ENCODE peak calls at places on chromosomes 16 and 17, in five cellular contexts. U is uterus, Z is BE2C, O is AG09309, Y is OCI-LY7. F is an unnamed sample.

GRCh38 chr16:15484662-15485061 is 50.3 kb downstream of the BMERB1 start:
- DNase-seq in U (no peak), Y (no peak), Z (no peak), O (no peak), F (no peak)

GRCh38 chr17:2214887-2215615 is 88.5 kb downstream of the SMG6 start:
- DNase-seq in Z (no peak), Y (peak), O (no peak), U (no peak), F (peak)

GRCh38 chr16:32116080-32116479 is 137.0 kb upstream of the TP53TG3D start:
- DNase-seq in Y (no peak), U (no peak), Z (peak), O (no peak), F (no peak)

GRCh38 chr17:40326014-40326831 is 17.2 kb downstream of the RARA start:
- DNase-seq in Z (no peak), O (no peak), Y (peak), U (no peak), F (no peak)

GRCh38 chr17:36880506-36880905 is 56.8 kb upstream of the LHX1 start:
- DNase-seq in Z (no peak), O (no peak), U (no peak), Y (no peak), F (no peak)

GRCh38 chr17:10226930-10227695 is 28.7 kb upstream of the GAS7 start:
- DNase-seq in Z (peak), Y (peak), U (peak), O (no peak), F (no peak)

GRCh38 chr16:50276128-50276444 is 9.7 kb downstream of the ADCY7 start:
- DNase-seq in O (no peak), U (no peak), Z (peak), Y (no peak), F (no peak)

GRCh38 chr17:59620518-59621259 is 994 bp downstream of the CLTC start:
- DNase-seq in Y (peak), U (peak), O (no peak), Z (peak), F (no peak)

GRCh38 chr17:31226950-31227349 is 70.1 kb downstream of the OMG start:
- DNase-seq in Y (no peak), U (no peak), Z (no peak), O (no peak), F (no peak)

GRCh38 chr17:44502598-44503079 is 567 bp downstream of the GPATCH8 start:
- DNase-seq in O (no peak), U (no peak), Y (peak), Z (peak), F (no peak)

GRCh38 chr17:45394913-45395568 is 37.6 kb downstream of the ARHGAP27 start:
- DNase-seq in Z (peak), Y (peak), U (peak), O (peak), F (peak)

GRCh38 chr17:66830451-66830850 is 4.5 kb upstream of the CACNG5 start:
- DNase-seq in Z (no peak), Y (no peak), O (no peak), U (no peak), F (no peak)

GRCh38 chr16:77943770-77944169 is 78.6 kb upstream of the CLEC3A start:
- DNase-seq in O (no peak), Y (no peak), Z (no peak), U (no peak), F (no peak)

GRCh38 chr16:51137097-51137496 is 14.0 kb downstream of the SALL1 start:
- DNase-seq in Z (no peak), O (no peak), Y (no peak), U (no peak), F (no peak)

GRCh38 chr17:77602062-77602746 is 356.3 kb upstream of the TNRC6C start:
- DNase-seq in Z (no peak), U (peak), O (peak), Y (no peak), F (peak)

GRCh38 chr16:73176577-73177013 is 128.7 kb upstream of the ZFHX3 start:
- DNase-seq in Z (no peak), U (no peak), O (peak), Y (no peak), F (peak)

GRCh38 chr16:4801051-4801961 is 1.1 kb downstream of the ROGDI start:
- DNase-seq in Z (no peak), Y (no peak), O (no peak), U (no peak), F (no peak)

GRCh38 chr17:40953876-40954275 is 12.9 kb downstream of the KRT39 start:
- DNase-seq in Y (no peak), Z (no peak), U (no peak), O (peak), F (no peak)

GRCh38 chr16:70460737-70461261 is 6.4 kb downstream of the FCSK start:
- DNase-seq in Y (no peak), O (no peak), U (no peak), Z (peak), F (no peak)

GRCh38 chr17:44269795-44270320 is 1.9 kb upstream of the SLC4A1 start:
- DNase-seq in U (no peak), Y (no peak), Z (no peak), O (no peak), F (no peak)

GRCh38 chr17:61285483-61286320 is 113.9 kb upstream of the TBX2 start:
- DNase-seq in Z (no peak), Y (no peak), O (peak), U (no peak), F (no peak)

GRCh38 chr16:1778200-1779179 is 3.9 kb downstream of the SPSB3 start:
- DNase-seq in O (no peak), Y (no peak), U (no peak), Z (no peak), F (no peak)

GRCh38 chr16:17885659-17886200 is 415.0 kb upstream of the XYLT1 start:
- DNase-seq in U (no peak), O (no peak), Z (no peak), Y (no peak), F (peak)

GRCh38 chr17:78645421-78646295 is 68.5 kb upstream of the DNAH17 start:
- DNase-seq in O (no peak), Z (peak), Y (peak), U (no peak), F (no peak)

GRCh38 chr16:65576631-65577030 is 454.8 kb upstream of the CDH11 start:
- DNase-seq in U (no peak), Z (peak), O (no peak), Y (peak), F (no peak)

GRCh38 chr16:48959747-48960146 is 321.9 kb downstream of the CBLN1 start:
- DNase-seq in O (no peak), Z (no peak), Y (no peak), U (no peak), F (no peak)

GRCh38 chr16:27253526-27253930 is 15.0 kb downstream of the NSMCE1 start:
- DNase-seq in O (no peak), Z (no peak), U (no peak), Y (no peak), F (peak)

DNA sequence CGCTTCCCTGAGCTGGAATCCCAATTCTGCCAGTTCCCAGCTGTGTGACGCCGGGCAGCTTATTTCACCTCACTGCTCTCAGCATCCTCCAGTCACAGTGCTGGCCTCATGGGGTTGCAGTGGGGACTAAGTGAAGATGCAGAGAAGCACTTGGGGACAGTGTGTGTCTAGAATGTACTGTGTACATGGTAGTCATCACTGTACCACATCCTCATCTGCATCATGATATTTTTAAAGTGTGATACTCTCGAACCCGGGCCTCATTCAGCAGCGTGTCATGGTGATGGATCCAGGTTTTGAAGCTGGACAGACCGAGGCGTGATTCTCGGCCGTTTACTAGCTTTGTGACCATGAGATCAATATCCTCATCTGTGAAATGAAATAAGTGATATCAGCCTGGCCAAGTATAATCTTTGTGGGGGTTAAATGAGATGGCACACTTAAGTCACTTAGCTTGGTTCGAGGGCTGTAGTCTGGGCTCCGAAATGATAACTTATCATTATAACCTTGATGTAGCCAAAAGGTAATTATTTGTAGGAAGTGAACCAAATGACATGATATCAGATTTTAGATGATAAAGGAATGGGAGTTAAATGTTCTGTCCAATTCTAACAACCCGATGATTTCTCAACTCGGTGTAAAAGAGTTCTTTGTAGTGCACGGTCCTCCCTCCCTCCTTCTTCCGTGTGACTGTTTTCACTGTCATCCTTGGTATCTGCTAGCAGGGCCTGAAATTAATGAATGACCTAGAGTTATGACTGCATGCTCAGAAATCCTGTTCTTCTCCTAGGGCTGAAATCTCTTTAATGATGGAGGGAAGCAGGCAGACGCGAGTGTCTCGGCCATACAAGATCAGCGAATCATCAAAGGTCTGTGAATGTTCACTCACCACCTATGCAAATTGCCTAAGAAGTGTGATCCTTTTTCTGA is 2.0 kb downstream of the KLHL36 start:
- DNase-seq in O (peak), Z (no peak), Y (no peak), U (no peak), F (no peak)
- H3K4me3 ChIP-seq in O (no peak), Z (no peak), Y (no peak), U (no peak), F (no peak)

DNA sequence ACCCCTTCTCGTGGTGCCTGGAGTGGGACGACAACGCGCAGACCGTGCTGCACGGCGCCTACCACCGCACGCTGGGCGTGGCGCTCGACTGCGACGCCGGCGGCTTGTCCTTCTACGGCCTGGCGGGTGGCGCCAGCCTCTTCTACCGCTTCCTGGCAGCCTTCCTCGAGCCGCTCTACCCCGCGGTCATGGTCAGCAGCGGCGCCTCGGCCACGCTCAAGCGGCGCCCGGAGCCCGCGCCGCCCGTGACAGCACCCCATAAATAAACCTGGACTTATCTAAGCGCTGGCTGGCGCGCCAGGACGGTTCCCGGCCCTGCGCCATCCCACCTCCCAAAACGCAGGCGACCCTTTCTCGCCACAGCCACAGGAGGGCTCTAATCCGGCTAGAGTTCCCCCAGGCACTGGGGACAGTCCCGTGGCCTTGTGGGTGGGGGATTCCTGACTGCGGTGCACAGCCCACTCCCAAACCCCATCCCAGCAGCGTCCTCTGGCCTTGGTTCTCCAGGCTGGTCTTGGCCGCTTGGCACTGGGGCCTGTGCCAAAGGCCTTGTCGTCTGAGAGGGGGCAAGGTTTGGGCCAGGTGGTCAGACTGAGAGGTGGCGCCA is 10.2 kb upstream of the SLC16A5 start:
- DNase-seq in Z (no peak), U (peak), Y (peak), O (no peak), F (no peak)
- TF ChIP-seq CTCF in Z (no peak), U (peak), Y (peak), O (no peak), F (no peak)

DNA sequence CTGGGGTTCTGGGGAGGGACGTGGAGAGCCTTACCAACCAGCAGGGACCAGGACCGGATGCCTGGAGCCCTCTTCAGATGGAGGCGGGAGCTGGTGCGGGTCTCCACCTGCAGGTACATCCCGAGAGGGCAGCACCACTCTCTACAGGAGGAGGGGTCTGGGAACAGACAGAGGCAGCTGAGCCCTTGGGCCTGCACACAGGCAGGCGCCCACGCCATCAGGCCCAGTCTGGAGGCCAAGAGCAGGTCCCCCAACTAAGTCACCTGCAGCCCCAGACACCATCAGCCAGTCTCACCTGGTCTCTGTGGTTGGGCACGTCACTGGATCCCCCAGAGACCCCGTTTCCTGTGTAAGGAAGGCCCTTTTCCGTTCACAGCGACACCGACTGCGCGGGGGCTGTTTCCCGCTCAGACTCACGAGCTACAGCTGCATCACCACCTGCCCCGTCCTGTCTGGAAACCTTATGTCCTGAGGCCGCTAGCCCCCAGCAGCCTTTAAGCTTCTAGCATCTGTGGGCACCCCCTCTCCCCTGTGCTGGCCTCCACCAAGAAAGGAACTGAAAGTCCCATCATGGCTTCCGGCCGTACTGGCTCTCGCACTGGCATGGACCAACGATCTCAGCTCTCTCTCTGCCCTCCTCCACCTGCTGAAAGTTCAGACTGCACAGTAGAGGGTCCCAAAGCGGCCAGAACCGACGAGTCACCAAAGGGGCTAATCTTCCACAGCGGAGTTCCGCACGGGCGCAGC is 1.2 kb downstream of the CYBC1 start:
- DNase-seq in Z (no peak), Y (peak), U (no peak), O (no peak), F (no peak)
- H3K4me3 ChIP-seq in Z (no peak), Y (peak), U (peak), O (peak), F (peak)

DNA sequence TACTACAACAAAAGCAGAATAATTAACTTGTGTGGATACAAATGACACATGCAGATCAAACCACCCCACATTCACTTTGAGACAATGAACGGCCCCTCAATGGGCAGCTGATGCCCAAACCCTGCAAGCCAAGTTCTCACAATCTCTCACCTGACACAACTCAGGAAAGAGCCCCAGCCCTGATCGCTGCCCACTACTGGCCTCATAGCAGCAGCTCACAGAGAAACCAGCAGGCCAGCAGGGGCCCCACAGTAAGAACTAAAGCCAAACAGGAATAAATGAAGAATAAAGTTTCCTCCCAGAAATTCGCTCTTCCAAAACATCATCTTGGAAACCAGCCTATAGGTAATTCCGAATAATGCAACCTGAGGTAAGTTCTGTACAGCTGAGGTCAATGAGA is 7.7 kb downstream of the AKTIP start:
- DNase-seq in Y (no peak), O (no peak), U (no peak), Z (no peak), F (no peak)
- TF ChIP-seq CTCF in Y (peak), O (no peak), U (no peak), Z (peak), F (peak)

GRCh38 chr17:81558115-81558468 is 5.9 kb upstream of the FAAP100 start:
- DNase-seq in Y (no peak), O (no peak), Z (no peak), U (no peak), F (no peak)
- H3K4me3 ChIP-seq in Y (no peak), O (no peak), Z (no peak), U (no peak), F (no peak)

GRCh38 chr17:82668631-82669099 is 20.4 kb upstream of the WDR45B start:
- DNase-seq in U (no peak), Y (peak), Z (peak), O (no peak), F (no peak)
- TF ChIP-seq CTCF in U (peak), Y (peak), Z (peak), O (peak), F (peak)

GRCh38 chr17:7838291-7839075 is 4.5 kb downstream of the KDM6B start:
- DNase-seq in O (no peak), U (no peak), Y (peak), Z (peak), F (no peak)

GRCh38 chr17:7835818-7836595 is 2.0 kb downstream of the KDM6B start:
- DNase-seq in U (peak), Y (no peak), Z (peak), O (no peak), F (no peak)

GRCh38 chr17:7834891-7835817 is 1.1 kb downstream of the KDM6B start:
- DNase-seq in Y (peak), O (peak), Z (peak), U (peak), F (peak)

GRCh38 chr17:7837375-7838290 is 3.6 kb downstream of the KDM6B start:
- DNase-seq in U (no peak), Y (peak), O (no peak), Z (no peak), F (no peak)

DNA sequence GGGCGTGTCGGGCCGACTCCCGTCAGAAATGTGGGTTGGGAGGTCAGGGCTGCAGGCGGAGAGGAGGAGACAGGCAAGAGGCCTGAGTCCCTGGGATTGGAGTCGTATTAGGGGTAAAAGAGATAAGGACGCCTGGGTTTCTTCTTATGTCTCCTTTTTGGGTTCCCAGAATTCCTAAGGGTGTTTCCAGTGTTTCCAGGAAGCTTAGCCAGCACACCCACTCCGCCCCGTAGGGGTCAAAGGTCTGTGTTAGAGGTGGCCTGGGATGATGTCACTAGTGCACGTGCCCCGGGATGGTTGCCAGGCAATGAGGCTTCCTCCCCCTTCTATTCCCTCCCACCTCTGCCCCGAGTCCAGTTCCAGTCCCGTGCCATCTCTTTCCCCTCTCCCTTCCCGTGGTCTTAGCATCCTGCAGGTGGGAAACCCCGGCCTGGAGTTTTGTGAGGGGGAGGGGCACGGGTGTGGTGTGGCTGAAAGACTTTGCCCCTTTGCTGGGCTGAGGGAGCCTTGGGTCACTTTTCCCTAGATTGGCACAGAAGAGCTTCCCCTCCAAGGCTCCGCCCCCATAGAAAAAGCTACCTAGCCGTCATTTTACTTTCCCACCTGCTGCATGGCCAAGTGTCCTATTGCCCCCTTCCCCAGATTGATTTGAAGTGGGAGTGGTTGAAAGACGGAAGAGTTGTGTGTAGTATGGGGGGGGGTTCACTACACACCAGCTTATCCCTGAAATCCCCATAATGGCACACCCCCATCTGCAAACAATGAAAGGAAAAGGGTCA is 2.8 kb downstream of the KDM6B start:
- DNase-seq in Z (peak), O (no peak), U (peak), Y (peak), F (peak)
- H3K4me3 ChIP-seq in Z (peak), O (peak), U (peak), Y (peak), F (peak)

GRCh38 chr17:58193641-58194259 is 1.2 kb downstream of the EPX start:
- DNase-seq in Z (no peak), U (no peak), O (no peak), Y (no peak), F (no peak)
- TF ChIP-seq CTCF in Z (no peak), U (no peak), O (no peak), Y (peak), F (no peak)

F was measured in astrocyte of the cerebellum.